ENCODE peak calls at places on chromosomes 12 and 14, in five cellular contexts. One of them, this sample, is unnamed.

GRCh38 chr14:73295198-73295796 is 58.0 kb downstream of the PAPLN start:
- DNase-seq in psoas muscle: no peak
- DNase-seq in nephron progenitor cell: no peak
- DNase-seq in T-cell: no peak
- DNase-seq in Panc1: no peak
- DNase-seq in this sample: peak

GRCh38 chr12:89451876-89452275 is 72.7 kb downstream of the GALNT4 start:
- DNase-seq in Panc1: no peak
- DNase-seq in T-cell: no peak
- DNase-seq in nephron progenitor cell: peak
- DNase-seq in psoas muscle: peak
- DNase-seq in this sample: peak

GRCh38 chr14:96698846-96699543 is 98.2 kb upstream of the VRK1 start:
- DNase-seq in Panc1: no peak
- DNase-seq in nephron progenitor cell: no peak
- DNase-seq in psoas muscle: no peak
- DNase-seq in T-cell: no peak
- DNase-seq in this sample: no peak

GRCh38 chr12:52321433-52321832 is 235 bp upstream of the KRT83 start:
- DNase-seq in nephron progenitor cell: no peak
- DNase-seq in Panc1: no peak
- DNase-seq in psoas muscle: no peak
- DNase-seq in T-cell: no peak
- DNase-seq in this sample: no peak

GRCh38 chr14:30974628-30975027 is 50.8 kb upstream of the AP4S1 start:
- DNase-seq in nephron progenitor cell: no peak
- DNase-seq in Panc1: peak
- DNase-seq in T-cell: no peak
- DNase-seq in psoas muscle: no peak
- DNase-seq in this sample: peak

GRCh38 chr14:59026086-59026485 is 162.4 kb upstream of the DAAM1 start:
- DNase-seq in nephron progenitor cell: no peak
- DNase-seq in Panc1: no peak
- DNase-seq in T-cell: no peak
- DNase-seq in psoas muscle: no peak
- DNase-seq in this sample: no peak

GRCh38 chr14:20332386-20332945 is 613 bp downstream of the CCNB1IP1 start:
- DNase-seq in T-cell: no peak
- DNase-seq in psoas muscle: no peak
- DNase-seq in Panc1: no peak
- DNase-seq in nephron progenitor cell: no peak
- DNase-seq in this sample: peak

GRCh38 chr14:104341532-104342434 is 203.4 kb downstream of the KIF26A start:
- DNase-seq in psoas muscle: no peak
- DNase-seq in Panc1: no peak
- DNase-seq in nephron progenitor cell: peak
- DNase-seq in T-cell: no peak
- DNase-seq in this sample: peak

GRCh38 chr14:51715250-51715649 is 63.5 kb downstream of the FRMD6 start:
- DNase-seq in Panc1: no peak
- DNase-seq in T-cell: no peak
- DNase-seq in psoas muscle: no peak
- DNase-seq in nephron progenitor cell: no peak
- DNase-seq in this sample: no peak

GRCh38 chr14:28780843-28781503 is 14.4 kb downstream of the FOXG1 start:
- DNase-seq in psoas muscle: no peak
- DNase-seq in T-cell: no peak
- DNase-seq in Panc1: no peak
- DNase-seq in nephron progenitor cell: no peak
- DNase-seq in this sample: no peak

GRCh38 chr14:28119849-28120248 is 646.7 kb upstream of the FOXG1 start:
- DNase-seq in Panc1: no peak
- DNase-seq in nephron progenitor cell: no peak
- DNase-seq in T-cell: no peak
- DNase-seq in psoas muscle: no peak
- DNase-seq in this sample: no peak

GRCh38 chr14:106610691-106611090 is 1084.3 kb downstream of the TMEM121 start:
- DNase-seq in T-cell: no peak
- DNase-seq in psoas muscle: no peak
- DNase-seq in nephron progenitor cell: no peak
- DNase-seq in Panc1: no peak
- DNase-seq in this sample: no peak

GRCh38 chr12:52390739-52391617 is 5.5 kb upstream of the KRT84 start:
- DNase-seq in T-cell: no peak
- DNase-seq in Panc1: no peak
- DNase-seq in nephron progenitor cell: peak
- DNase-seq in psoas muscle: no peak
- DNase-seq in this sample: peak

GRCh38 chr12:68844788-68845695 is 37.1 kb downstream of the MDM2 start:
- DNase-seq in T-cell: no peak
- DNase-seq in psoas muscle: no peak
- DNase-seq in nephron progenitor cell: no peak
- DNase-seq in Panc1: no peak
- DNase-seq in this sample: no peak

GRCh38 chr12:121467638-121468403 is 67.9 kb downstream of the RNF34 start:
- DNase-seq in Panc1: no peak
- DNase-seq in nephron progenitor cell: no peak
- DNase-seq in psoas muscle: no peak
- DNase-seq in T-cell: peak
- DNase-seq in this sample: peak

GRCh38 chr12:96376865-96377264 is 23.4 kb downstream of the CDK17 start:
- DNase-seq in nephron progenitor cell: no peak
- DNase-seq in psoas muscle: no peak
- DNase-seq in T-cell: no peak
- DNase-seq in Panc1: no peak
- DNase-seq in this sample: no peak

GRCh38 chr12:81141220-81141619 is 63.3 kb downstream of the ACSS3 start:
- DNase-seq in T-cell: no peak
- DNase-seq in psoas muscle: no peak
- DNase-seq in Panc1: no peak
- DNase-seq in nephron progenitor cell: no peak
- DNase-seq in this sample: no peak

GRCh38 chr12:70487440-70487839 is 121.3 kb downstream of the KCNMB4 start:
- DNase-seq in nephron progenitor cell: no peak
- DNase-seq in Panc1: no peak
- DNase-seq in psoas muscle: no peak
- DNase-seq in T-cell: no peak
- DNase-seq in this sample: peak

GRCh38 chr12:32586390-32586789 is 92.7 kb upstream of the DNM1L start:
- DNase-seq in T-cell: no peak
- DNase-seq in Panc1: peak
- DNase-seq in psoas muscle: no peak
- DNase-seq in nephron progenitor cell: no peak
- DNase-seq in this sample: no peak

GRCh38 chr12:15151141-15152091 is 69.8 kb downstream of the RERG start:
- DNase-seq in psoas muscle: no peak
- DNase-seq in nephron progenitor cell: no peak
- DNase-seq in T-cell: no peak
- DNase-seq in Panc1: no peak
- DNase-seq in this sample: peak

GRCh38 chr14:106395460-106396050 is 869.2 kb downstream of the TMEM121 start:
- DNase-seq in nephron progenitor cell: no peak
- DNase-seq in Panc1: no peak
- DNase-seq in psoas muscle: no peak
- DNase-seq in T-cell: peak
- DNase-seq in this sample: no peak